ENCODE peak calls at places on chromosomes 13 and 19, in five cellular contexts. X is SK-N-SH, I is K562, K is HCT116, D is GM23338. Z is an unnamed sample.

GRCh38 chr13:113448885-113449692 is 4.2 kb downstream of the ADPRHL1 start:
- DNase-seq in D (no peak), X (no peak), I (peak; percentile 74), K (peak; percentile 96), Z (peak; percentile 100)

GRCh38 chr13:100214886-100215285 is 126.0 kb downstream of the PCCA start:
- DNase-seq in K (no peak), X (no peak), D (no peak), I (no peak), Z (no peak)

GRCh38 chr19:57903298-57904174 is 12.9 kb downstream of the ZNF417 start:
- DNase-seq in D (peak; percentile 73), K (peak; percentile 4), I (peak; percentile 10), X (peak; percentile 42), Z (peak; percentile 72)

GRCh38 chr13:79307866-79308298 is 98.2 kb downstream of the RBM26 start:
- DNase-seq in D (peak; percentile 18), K (no peak), I (no peak), X (no peak), Z (no peak)

GRCh38 chr13:27794075-27794691 is 1.9 kb downstream of the GSX1 start:
- DNase-seq in X (no peak), K (no peak), I (no peak), D (peak; percentile 63), Z (no peak)

GRCh38 chr13:48783181-48783630 is 129.5 kb downstream of the CYSLTR2 start:
- DNase-seq in X (no peak), I (no peak), D (no peak), K (no peak), Z (no peak)

GRCh38 chr13:75145926-75146325 is 336.0 kb downstream of the TBC1D4 start:
- DNase-seq in I (no peak), X (no peak), K (no peak), D (no peak), Z (no peak)

GRCh38 chr13:33379597-33379996 is 94.0 kb upstream of the STARD13 start:
- DNase-seq in X (no peak), I (no peak), D (peak; percentile 32), K (no peak), Z (no peak)

GRCh38 chr19:41351339-41352245 is 2.1 kb downstream of the TGFB1 start:
- DNase-seq in K (no peak), X (peak; percentile 62), I (peak; percentile 89), D (peak; percentile 66), Z (peak; percentile 84)

GRCh38 chr13:43316997-43317396 is 293.6 kb downstream of the DNAJC15 start:
- DNase-seq in X (peak; percentile 80), D (peak; percentile 34), K (no peak), I (no peak), Z (no peak)

GRCh38 chr19:45558399-45558878 is 26.2 kb downstream of the OPA3 start:
- DNase-seq in I (peak; percentile 86), K (peak; percentile 81), D (peak; percentile 93), X (peak; percentile 66), Z (peak; percentile 94)

GRCh38 chr13:76830805-76831204 is 55.4 kb downstream of the KCTD12 start:
- DNase-seq in D (peak; percentile 2), K (no peak), I (no peak), X (no peak), Z (no peak)

GRCh38 chr19:14081797-14082674 is 3.5 kb downstream of the C19orf67 start:
- DNase-seq in X (no peak), K (no peak), D (no peak), I (no peak), Z (no peak)

GRCh38 chr13:85896516-85897450 is 97.6 kb upstream of the SLITRK6 start:
- DNase-seq in I (no peak), K (no peak), D (peak; percentile 41), X (peak; percentile 21), Z (peak; percentile 53)

GRCh38 chr13:78881746-78882145 is 222.8 kb upstream of the OBI1 start:
- DNase-seq in I (no peak), X (peak; percentile 39), D (no peak), K (no peak), Z (no peak)

GRCh38 chr19:6061420-6062130 is 48.7 kb downstream of the RFX2 start:
- DNase-seq in X (no peak), K (no peak), I (peak; percentile 32), D (no peak), Z (no peak)

GRCh38 chr13:77040076-77040475 is 13.1 kb upstream of the FBXL3 start:
- DNase-seq in I (no peak), D (no peak), K (no peak), X (no peak), Z (no peak)

GRCh38 chr19:40220674-40221073 is 2.5 kb upstream of the TTC9B start:
- DNase-seq in K (no peak), X (no peak), I (no peak), D (no peak), Z (no peak)

GRCh38 chr19:42198676-42199439 is 18.6 kb downstream of the DEDD2 start:
- DNase-seq in D (peak; percentile 32), X (no peak), K (no peak), I (no peak), Z (no peak)

DNA sequence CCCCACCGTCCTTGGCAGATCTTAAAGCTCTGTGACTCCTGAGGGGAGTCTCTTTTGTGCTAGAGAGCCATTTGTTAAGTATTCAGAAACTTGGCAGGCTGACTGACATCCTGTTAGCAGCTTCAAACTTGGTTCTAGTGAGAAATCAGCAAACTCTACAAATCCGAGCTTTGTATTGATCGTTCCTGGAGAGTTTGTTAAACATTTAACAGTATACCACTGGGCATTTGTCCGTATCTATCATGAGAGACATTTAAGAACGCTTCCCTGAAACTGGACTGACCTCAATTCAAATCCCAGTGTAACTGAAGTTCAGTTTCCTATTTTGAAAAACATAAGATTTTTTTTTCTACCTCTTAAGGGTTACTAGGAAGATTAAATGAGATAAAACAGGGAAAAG is 3.2 kb downstream of the ATP12A start:
- DNase-seq in D (no peak), X (no peak), K (no peak), I (no peak), Z (no peak)
- H3K4me2 ChIP-seq in D (no peak overlapping the region), X (no peak overlapping the region), K (no peak overlapping the region), I (no peak overlapping the region), Z (no peak overlapping the region)

DNA sequence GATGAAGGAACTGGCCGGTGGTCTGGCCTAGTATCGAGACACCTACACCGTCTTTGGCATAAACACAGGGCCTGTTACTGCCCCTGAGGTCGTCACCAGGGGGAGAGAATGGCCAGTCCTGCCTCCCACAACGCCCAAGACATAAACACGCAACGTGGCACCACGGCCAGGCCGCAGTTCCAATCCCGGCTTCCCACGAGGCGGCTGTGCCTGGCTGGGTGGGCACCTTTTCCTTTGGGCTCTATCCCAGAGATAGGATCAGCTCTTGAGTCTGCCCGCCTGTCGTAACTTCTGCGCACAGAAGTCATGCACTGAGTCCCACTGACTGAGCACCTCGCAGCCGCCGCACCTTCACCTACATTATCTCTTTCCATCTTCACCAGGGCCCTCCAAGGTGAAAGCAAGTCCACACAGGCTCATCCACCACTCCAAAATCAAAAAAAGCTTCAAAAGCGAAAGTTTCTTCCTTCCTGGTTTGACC is 1.1 kb downstream of the MIER2 start:
- DNase-seq in K (no peak), I (peak; percentile 29), X (peak; percentile 28), D (peak; percentile 17), Z (no peak)
- H3K4me2 ChIP-seq in K (peak overlapping the region; percentile 95), I (peak overlapping the region; percentile 88), X (peak overlapping the region; percentile 95), D (peak overlapping the region; percentile 90), Z (peak overlapping the region; percentile 93)

GRCh38 chr13:20667857-20668256 is 35.6 kb upstream of the IL17D start:
- DNase-seq in K (no peak), D (no peak), I (no peak), X (no peak), Z (no peak)
- H3K4me2 ChIP-seq in K (no peak overlapping the region), D (no peak overlapping the region), I (no peak overlapping the region), X (no peak overlapping the region), Z (no peak overlapping the region)

GRCh38 chr19:17484520-17485180 is 14.3 kb downstream of the SLC27A1 start:
- DNase-seq in I (no peak), K (no peak), X (peak; percentile 4), D (peak; percentile 60), Z (no peak)

GRCh38 chr19:17479325-17479791 is 9.0 kb downstream of the SLC27A1 start:
- DNase-seq in D (no peak), K (no peak), I (no peak), X (no peak), Z (peak; percentile 32)

GRCh38 chr19:17483605-17484002 is 13.3 kb downstream of the SLC27A1 start:
- DNase-seq in K (no peak), X (peak; percentile 5), I (no peak), D (no peak), Z (no peak)

GRCh38 chr19:17482877-17483604 is 12.7 kb downstream of the SLC27A1 start:
- DNase-seq in K (no peak), I (no peak), D (no peak), X (peak; percentile 6), Z (peak; percentile 46)

DNA sequence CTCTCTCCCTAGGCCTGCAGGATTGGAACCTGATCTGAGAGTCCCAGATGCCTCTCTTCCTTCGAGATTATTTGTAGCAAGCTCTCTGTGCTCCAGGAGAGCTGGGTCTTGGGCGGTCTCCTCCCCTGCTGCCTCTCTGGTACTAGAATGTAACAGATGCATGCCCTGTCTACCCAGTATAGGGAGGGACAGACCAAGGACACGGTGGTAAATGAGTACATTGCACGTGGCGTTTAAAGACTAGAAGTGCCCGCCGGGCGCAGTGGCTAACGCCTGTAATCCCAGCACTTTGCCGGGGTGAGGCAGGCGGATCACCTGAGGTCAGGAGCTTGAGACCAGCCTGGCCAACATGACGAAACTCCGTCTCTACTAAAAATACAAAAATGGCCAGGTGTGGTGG is 11.7 kb downstream of the SLC27A1 start:
- DNase-seq in X (no peak), D (no peak), K (no peak), I (no peak), Z (no peak)
- H3K4me2 ChIP-seq in X (no peak overlapping the region), D (no peak overlapping the region), K (no peak overlapping the region), I (no peak overlapping the region), Z (no peak overlapping the region)

GRCh38 chr19:1273263-1274041 is 1.9 kb upstream of the FAM174C start:
- DNase-seq in X (no peak), K (no peak), D (no peak), I (no peak), Z (no peak)

GRCh38 chr19:1270168-1270853 is 1.2 kb downstream of the CIRBP start:
- DNase-seq in D (peak; percentile 17), I (no peak), X (no peak), K (no peak), Z (peak; percentile 66)

GRCh38 chr19:1272423-1273262 is 2.7 kb upstream of the FAM174C start:
- DNase-seq in I (no peak), D (no peak), K (no peak), X (no peak), Z (no peak)

GRCh38 chr19:1270854-1271527 is 1.9 kb downstream of the CIRBP start:
- DNase-seq in K (no peak), D (no peak), I (no peak), X (no peak), Z (no peak)

DNA sequence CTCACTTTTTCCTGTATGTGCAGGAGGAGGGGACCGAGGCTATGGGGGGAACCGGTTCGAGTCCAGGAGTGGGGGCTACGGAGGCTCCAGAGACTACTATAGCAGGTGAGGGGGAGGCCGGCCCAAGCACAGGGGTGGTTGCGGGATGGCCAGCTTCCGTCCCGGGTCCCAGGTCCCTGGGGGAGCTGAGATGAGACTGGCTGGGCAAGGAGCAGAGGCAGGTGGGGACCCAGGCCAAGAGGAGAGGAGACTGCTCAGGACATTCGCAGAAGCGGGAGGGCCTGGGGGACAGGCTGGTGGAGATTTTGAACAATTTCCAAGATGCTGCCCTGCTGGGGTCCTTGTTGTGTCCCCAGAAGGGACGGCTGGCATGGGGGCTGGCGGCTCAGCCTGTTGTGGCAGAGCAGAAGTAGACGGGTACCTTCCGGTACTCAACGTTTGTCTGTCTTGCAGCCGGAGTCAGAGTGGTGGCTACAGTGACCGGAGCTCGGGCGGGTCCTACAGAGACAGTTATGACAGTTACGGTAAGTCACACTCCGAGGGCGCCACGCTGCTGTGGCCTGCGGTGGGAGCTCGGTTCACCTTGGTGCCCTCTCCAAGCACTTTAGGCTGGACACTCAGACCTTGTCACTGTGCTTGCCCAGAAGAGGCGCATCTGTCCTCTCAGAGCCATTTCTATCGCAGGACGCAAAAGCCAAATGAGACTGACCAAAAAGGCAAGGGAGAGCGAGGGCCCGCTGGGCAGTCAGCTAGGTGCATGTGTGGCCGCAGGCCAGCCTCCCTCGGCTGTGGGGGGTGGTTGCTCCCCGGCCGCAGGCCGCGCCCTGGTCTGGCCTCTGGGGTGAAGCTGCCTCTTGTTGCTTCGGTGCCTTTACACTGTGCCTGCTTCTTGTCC is 2.6 kb downstream of the CIRBP start:
- DNase-seq in X (no peak), K (no peak), D (no peak), I (no peak), Z (no peak)
- H3K4me2 ChIP-seq in X (peak overlapping the region; percentile 98), K (peak overlapping the region; percentile 100), D (no peak overlapping the region), I (peak overlapping the region; percentile 93), Z (peak overlapping the region; percentile 17)